ENCODE peak calls at places on chromosomes 4 and X, in six cellular contexts. N, T, K, X, S and O are unnamed samples.

GRCh38 chrX:96004386-96004785 is 680.3 kb upstream of the DIAPH2 start:
- DNase-seq in X (no peak), K (no peak), S (no peak), T (no peak), N (no peak), O (no peak)

GRCh38 chrX:74523870-74524735 is 90.3 kb downstream of the RLIM start:
- DNase-seq in K (no peak), X (no peak), S (no peak), T (no peak), N (no peak), O (no peak)

GRCh38 chrX:53445977-53446376 is 11.8 kb upstream of the HSD17B10 start:
- DNase-seq in S (peak; percentile 52), N (no peak), X (peak; percentile 53), K (no peak), T (no peak), O (no peak)

GRCh38 chr4:22014222-22014741 is 65.7 kb upstream of the KCNIP4 start:
- DNase-seq in X (no peak), K (peak; percentile 21), N (no peak), T (no peak), S (no peak), O (no peak)

GRCh38 chr4:165475706-165476070 is 96.9 kb downstream of the CPE start:
- DNase-seq in N (no peak), K (no peak), T (no peak), S (no peak), X (no peak), O (no peak)

GRCh38 chr4:3389186-3389878 is 52.4 kb upstream of the HGFAC start:
- DNase-seq in X (no peak), S (no peak), K (no peak), T (peak; percentile 69), N (no peak), O (no peak)

GRCh38 chr4:40937140-40937725 is 187.5 kb downstream of the NSUN7 start:
- DNase-seq in S (no peak), X (no peak), N (no peak), T (no peak), K (no peak), O (no peak)

GRCh38 chr4:145851516-145852201 is 87.0 kb downstream of the ZNF827 start:
- DNase-seq in X (no peak), S (no peak), T (no peak), N (no peak), K (no peak), O (no peak)

GRCh38 chr4:122243785-122244184 is 91.7 kb downstream of the BLTP1 start:
- DNase-seq in K (no peak), X (no peak), N (no peak), S (no peak), T (no peak), O (no peak)

GRCh38 chr4:68267433-68267944 is 22.0 kb upstream of the TMPRSS11B start:
- DNase-seq in S (no peak), N (no peak), X (no peak), T (no peak), K (no peak), O (no peak)

GRCh38 chrX:6782831-6783230 is 247.9 kb upstream of the VCX3A start:
- DNase-seq in T (no peak), X (no peak), N (no peak), K (no peak), S (no peak), O (no peak)

GRCh38 chrX:56853436-56853835 is 124.4 kb downstream of the NBDY start:
- DNase-seq in N (no peak), T (no peak), S (no peak), X (no peak), K (no peak), O (no peak)

GRCh38 chrX:103187953-103188475 is 26.9 kb upstream of the BEX4 start:
- DNase-seq in S (no peak), T (no peak), K (no peak), X (no peak), N (no peak), O (no peak)

GRCh38 chrX:47172549-47172948 is 21.1 kb upstream of the UBA1 start:
- DNase-seq in K (no peak), X (no peak), N (no peak), S (no peak), T (no peak), O (no peak)

GRCh38 chr4:65917486-65917885 is 247.2 kb upstream of the EPHA5 start:
- DNase-seq in K (peak; percentile 7), X (no peak), S (no peak), N (no peak), T (no peak), O (no peak)

GRCh38 chrX:97846228-97846627 is 962.5 kb downstream of the RPA4 start:
- DNase-seq in T (no peak), S (no peak), K (no peak), X (no peak), N (no peak), O (no peak)

GRCh38 chrX:44843318-44843702 is 511 bp upstream of the DUSP21 start:
- DNase-seq in T (no peak), N (no peak), S (no peak), K (no peak), X (no peak), O (no peak)

GRCh38 chr4:173318648-173319211 is 15.4 kb downstream of the HMGB2 start:
- DNase-seq in X (no peak), N (no peak), K (no peak), T (no peak), S (no peak), O (no peak)

GRCh38 chr4:160318567-160319220 is 1215.8 kb downstream of the RAPGEF2 start:
- DNase-seq in S (no peak), N (no peak), X (no peak), T (no peak), K (no peak), O (no peak)

GRCh38 chr4:39950861-39951481 is 26.7 kb downstream of the PDS5A start:
- DNase-seq in S (no peak), K (no peak), N (no peak), X (no peak), T (no peak), O (no peak)

GRCh38 chr4:26051278-26051677 is 137.3 kb downstream of the SMIM20 start:
- DNase-seq in S (no peak), N (no peak), X (no peak), K (no peak), T (no peak), O (no peak)

GRCh38 chr4:125666635-125667034 is 351.9 kb downstream of the FAT4 start:
- DNase-seq in N (no peak), K (no peak), T (no peak), X (no peak), S (no peak), O (no peak)

GRCh38 chrX:57070185-57070984 is 51.0 kb downstream of the SPIN2B start:
- DNase-seq in S (no peak), X (no peak), K (no peak), T (no peak), N (no peak), O (no peak)

GRCh38 chr4:40736910-40737309 is 12.8 kb upstream of the NSUN7 start:
- DNase-seq in N (no peak), S (no peak), T (no peak), K (peak; percentile 10), X (no peak), O (no peak)

GRCh38 chr4:127533028-127533700 is 99.6 kb upstream of the INTU start:
- DNase-seq in X (peak; percentile 8), T (no peak), S (peak; percentile 24), N (peak; percentile 50), K (no peak), O (peak; percentile 32)

GRCh38 chrX:20263474-20263873 is 3.2 kb downstream of the RPS6KA3 start:
- DNase-seq in X (no peak), K (no peak), N (no peak), T (no peak), S (no peak), O (no peak)

GRCh38 chrX:41027388-41027787 is 57.9 kb upstream of the USP9X start:
- DNase-seq in S (no peak), N (no peak), X (no peak), K (peak; percentile 61), T (no peak), O (no peak)

GRCh38 chr4:76504613-76505465 is 69.8 kb downstream of the SHROOM3 start:
- DNase-seq in K (peak; percentile 25), S (no peak), N (no peak), T (no peak), X (no peak), O (no peak)

GRCh38 chr4:74800310-74800709 is 6.0 kb upstream of the BTC start:
- DNase-seq in X (no peak), N (no peak), S (no peak), T (no peak), K (no peak), O (no peak)

GRCh38 chr4:184961693-184962092 is 56.6 kb upstream of the HELT start:
- DNase-seq in S (peak; percentile 64), K (no peak), N (no peak), T (peak; percentile 76), X (no peak), O (no peak)

GRCh38 chrX:45596190-45596808 is 395.6 kb upstream of the DIPK2B start:
- DNase-seq in N (no peak), K (no peak), S (no peak), T (no peak), X (no peak), O (no peak)

GRCh38 chr4:52716364-52717151 is 34.7 kb downstream of the ERVMER34-1 start:
- DNase-seq in N (no peak), K (no peak), S (no peak), T (no peak), X (no peak), O (no peak)

GRCh38 chrX:133984857-133985163 is 584 bp downstream of the GPC3 start:
- DNase-seq in N (no peak), K (no peak), T (no peak), S (no peak), X (no peak), O (no peak)

GRCh38 chr4:15162465-15163283 is 160.4 kb downstream of the CPEB2 start:
- DNase-seq in T (no peak), X (no peak), K (no peak), N (no peak), S (no peak), O (no peak)
- TF ChIP-seq CTCF in T (peak; percentile 44), X (peak; percentile 59), K (peak; percentile 46), N (no peak), S (peak; percentile 15), O (no peak)

GRCh38 chrX:131729295-131729694 is 185.4 kb downstream of the OR13H1 start:
- DNase-seq in X (no peak), T (no peak), S (peak; percentile 89), N (peak; percentile 84), K (peak; percentile 79), O (peak; percentile 63)
- TF ChIP-seq CTCF in X (no peak), T (peak; percentile 21), S (no peak), N (peak; percentile 14), K (peak; percentile 55), O (no peak)

DNA sequence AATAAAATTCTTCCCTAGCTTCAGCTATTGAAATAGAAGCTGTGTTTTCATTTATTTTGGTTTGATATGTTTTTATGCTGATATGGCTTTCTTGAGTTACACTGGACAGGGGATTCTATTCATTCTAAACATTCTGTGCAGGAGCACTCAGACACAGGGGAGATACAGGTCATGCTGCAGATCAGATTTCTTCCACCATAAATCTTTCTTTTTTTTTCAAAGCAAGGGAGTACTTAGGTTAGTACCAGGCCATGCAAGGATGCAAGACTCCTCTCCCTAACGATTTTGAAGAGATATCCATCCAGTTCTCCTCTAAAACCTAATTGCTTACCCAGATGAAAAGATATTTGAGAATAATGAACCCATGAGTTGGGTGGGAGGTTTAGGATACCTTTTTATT is 21.4 kb downstream of the ETDC start:
- DNase-seq in X (no peak), N (no peak), K (no peak), S (no peak), T (no peak), O (no peak)
- TF ChIP-seq CTCF in X (no peak), N (no peak), K (no peak), S (no peak), T (no peak), O (no peak)

GRCh38 chrX:29880977-29881376 is 334.4 kb upstream of the MAGEB2 start:
- DNase-seq in N (no peak), T (no peak), S (no peak), X (no peak), K (no peak), O (no peak)
- TF ChIP-seq CTCF in N (no peak), T (no peak), S (no peak), X (no peak), K (no peak), O (no peak)